ENCODE peak calls at places on chromosomes 12 and 14, in seven cellular contexts. N is psoas muscle, A is GM03348, F is coronary artery, E is activated gamma-delta T cell treated with Interleukin-2 at 50 U/mL for 16 hours, K is AG09319, G is ACHN. M is an unnamed sample.

GRCh38 chr12:53220857-53221202 is 11.2 kb downstream of the RARG start:
- DNase-seq in N (peak; percentile 95), A (peak; percentile 98), F (peak; percentile 94), E (peak; percentile 76), K (peak; percentile 89), G (peak; percentile 99), M (peak; percentile 95)

GRCh38 chr14:96627386-96627785 is 125.2 kb downstream of the PAPOLA start:
- DNase-seq in N (no peak), A (no peak), F (no peak), E (no peak), K (no peak), G (no peak), M (no peak)

GRCh38 chr12:75656650-75657049 is 145.2 kb upstream of the KRR1 start:
- DNase-seq in N (no peak), A (peak; percentile 77), F (no peak), E (no peak), K (peak; percentile 74), G (peak; percentile 86), M (no peak)

GRCh38 chr12:89163918-89164317 is 188.4 kb downstream of the DUSP6 start:
- DNase-seq in N (no peak), A (no peak), F (no peak), E (no peak), K (no peak), G (no peak), M (no peak)

GRCh38 chr14:63542231-63542999 is 762 bp downstream of the PPP2R5E start:
- DNase-seq in N (no peak), A (peak; percentile 65), F (no peak), E (peak; percentile 3), K (no peak), G (peak; percentile 28), M (peak; percentile 81)

GRCh38 chr14:69263364-69263763 is 3.4 kb downstream of the GALNT16 start:
- DNase-seq in N (peak; percentile 87), A (peak; percentile 94), F (peak; percentile 96), E (no peak), K (peak; percentile 96), G (peak; percentile 80), M (peak; percentile 89)

GRCh38 chr12:53973093-53974042 is at the start of gene HOXC11:
- DNase-seq in N (peak; percentile 73), A (peak; percentile 89), F (no peak), E (no peak), K (no peak), G (peak; percentile 70), M (no peak)

GRCh38 chr12:52036587-52037171 is 14.6 kb upstream of the NR4A1 start:
- DNase-seq in N (peak; percentile 95), A (peak; percentile 94), F (no peak), E (peak; percentile 76), K (no peak), G (peak; percentile 83), M (peak; percentile 66)

GRCh38 chr14:101781240-101782061 is 19.9 kb downstream of the PPP2R5C start:
- DNase-seq in N (no peak), A (peak; percentile 57), F (no peak), E (peak; percentile 20), K (no peak), G (peak; percentile 9), M (no peak)

GRCh38 chr14:32047791-32048190 is 29.3 kb upstream of the ARHGAP5 start:
- DNase-seq in N (no peak), A (no peak), F (no peak), E (no peak), K (no peak), G (no peak), M (no peak)

GRCh38 chr14:91127411-91127810 is 13.5 kb downstream of the DGLUCY start:
- DNase-seq in N (peak; percentile 91), A (no peak), F (no peak), E (no peak), K (no peak), G (no peak), M (no peak)

GRCh38 chr14:33839193-33840076 is 111.4 kb downstream of the EGLN3 start:
- DNase-seq in N (peak; percentile 60), A (peak; percentile 77), F (no peak), E (peak; percentile 63), K (peak; percentile 24), G (peak; percentile 37), M (peak; percentile 53)

GRCh38 chr14:69648480-69649414 is 37.4 kb downstream of the SUSD6 start:
- DNase-seq in N (no peak), A (peak; percentile 63), F (no peak), E (no peak), K (no peak), G (peak; percentile 38), M (no peak)

GRCh38 chr14:39097159-39097558 is 5.9 kb downstream of the SEC23A start:
- DNase-seq in N (no peak), A (peak; percentile 52), F (no peak), E (no peak), K (no peak), G (no peak), M (peak; percentile 23)

GRCh38 chr14:52031781-52032180 is 37.1 kb downstream of the NID2 start:
- DNase-seq in N (peak; percentile 57), A (peak; percentile 83), F (no peak), E (no peak), K (peak; percentile 87), G (no peak), M (no peak)

GRCh38 chr14:89455412-89455811 is 38.4 kb upstream of the FOXN3 start:
- DNase-seq in N (no peak), A (no peak), F (no peak), E (no peak), K (no peak), G (no peak), M (no peak)

GRCh38 chr12:86496595-86496994 is 240.4 kb upstream of the MGAT4C start:
- DNase-seq in N (no peak), A (no peak), F (no peak), E (no peak), K (no peak), G (no peak), M (no peak)

GRCh38 chr12:115079760-115080159 is 395.8 kb upstream of the TBX3 start:
- DNase-seq in N (no peak), A (no peak), F (no peak), E (no peak), K (no peak), G (no peak), M (no peak)

GRCh38 chr12:120971299-120972180 is 6.8 kb upstream of the HNF1A start:
- DNase-seq in N (no peak), A (peak; percentile 84), F (no peak), E (peak; percentile 29), K (peak; percentile 24), G (peak; percentile 79), M (peak; percentile 78)

GRCh38 chr12:6468283-6468575 is 2.2 kb downstream of the VAMP1 start:
- DNase-seq in N (no peak), A (peak; percentile 20), F (no peak), E (no peak), K (no peak), G (no peak), M (no peak)

GRCh38 chr14:75568791-75569190 is 9.6 kb upstream of the FLVCR2 start:
- DNase-seq in N (no peak), A (no peak), F (no peak), E (no peak), K (no peak), G (no peak), M (no peak)

GRCh38 chr14:30980980-30981379 is 44.5 kb upstream of the AP4S1 start:
- DNase-seq in N (no peak), A (no peak), F (no peak), E (no peak), K (no peak), G (no peak), M (no peak)

GRCh38 chr12:121582583-121583333 is 1.9 kb upstream of the KDM2B start:
- DNase-seq in N (no peak), A (no peak), F (no peak), E (no peak), K (no peak), G (no peak), M (no peak)